ENCODE peak calls at places on chromosomes 6 and 20, in five cellular contexts. S is midbrain, G is iPS DF 6.9, C is hepatocyte, Z is mucosa of gallbladder. J is an unnamed sample.

GRCh38 chr6:28005124-28005662 is 48.2 kb downstream of the OR2B6 start:
- DNase-seq in S (no peak), G (no peak), C (no peak), Z (no peak), J (no peak)

GRCh38 chr6:114271405-114271804 is 71.4 kb downstream of the HS3ST5 start:
- DNase-seq in S (no peak), G (no peak), C (no peak), Z (no peak), J (no peak)

GRCh38 chr6:46736913-46737312 is 1.7 kb upstream of the PLA2G7 start:
- DNase-seq in S (no peak), G (no peak), C (no peak), Z (no peak), J (no peak)

GRCh38 chr6:43939281-43940070 is 169.5 kb downstream of the VEGFA start:
- DNase-seq in S (no peak), G (no peak), C (no peak), Z (no peak), J (peak)

GRCh38 chr20:40843251-40843650 is 154.2 kb upstream of the MAFB start:
- DNase-seq in S (no peak), G (no peak), C (no peak), Z (no peak), J (no peak)

GRCh38 chr6:3571206-3571815 is 114.5 kb upstream of the SLC22A23 start:
- DNase-seq in S (no peak), G (no peak), C (no peak), Z (no peak), J (no peak)

GRCh38 chr20:35238170-35238569 is 11.7 kb downstream of the MMP24 start:
- DNase-seq in S (no peak), G (no peak), C (no peak), Z (no peak), J (peak)

GRCh38 chr6:132768051-132768517 is 10.4 kb upstream of the VNN2 start:
- DNase-seq in S (no peak), G (peak), C (peak), Z (peak), J (peak)

GRCh38 chr6:38141045-38141444 is 321.5 kb downstream of the ZFAND3 start:
- DNase-seq in S (peak), G (no peak), C (no peak), Z (no peak), J (no peak)

GRCh38 chr6:128505603-128506002 is 14.8 kb downstream of the PTPRK start:
- DNase-seq in S (no peak), G (no peak), C (no peak), Z (no peak), J (no peak)

J was measured in NB4.